ENCODE peak calls at places on chromosome 15, in four cellular contexts. O is stimulated activated effector memory CD8-positive, alpha-beta T cell treated with anti-CD3 and anti-CD28 coated beads, Interleukin-12 subunit alpha, Interleukin-12 subunit beta, amount 100 ng/mL, for 72 hours; M is body of pancreas; U is HS-5. E is an unnamed sample.

GRCh38 chr15:61103026-61103425 is 126.1 kb downstream of the RORA start:
- DNase-seq in O (no peak), M (no peak), U (no peak), E (no peak)

GRCh38 chr15:34106423-34106822 is 4.5 kb downstream of the PGBD4 start:
- DNase-seq in O (no peak), M (no peak), U (no peak), E (no peak)

GRCh38 chr15:40340740-40341400 is at the start of gene CCDC9B:
- DNase-seq in O (no peak), M (peak; percentile 80), U (no peak), E (peak; percentile 92)

GRCh38 chr15:57821826-57822225 is 115.3 kb downstream of the POLR2M start:
- DNase-seq in O (no peak), M (no peak), U (no peak), E (no peak)

GRCh38 chr15:63299981-63300575 is 22.7 kb downstream of the APH1B start:
- DNase-seq in O (no peak), M (no peak), U (no peak), E (no peak)

GRCh38 chr15:101003706-101004105 is 84.5 kb downstream of the LRRK1 start:
- DNase-seq in O (no peak), M (no peak), U (no peak), E (no peak)

GRCh38 chr15:43520138-43520537 is 2.7 kb downstream of the MAP1A start:
- DNase-seq in O (no peak), M (no peak), U (no peak), E (no peak)

GRCh38 chr15:73599934-73600333 is 33.3 kb downstream of the NPTN start:
- DNase-seq in O (no peak), M (no peak), U (peak; percentile 28), E (no peak)

GRCh38 chr15:70763120-70763949 is at the start of gene UACA:
- DNase-seq in O (peak; percentile 49), M (peak; percentile 98), U (peak; percentile 87), E (peak; percentile 92)

GRCh38 chr15:72285927-72286516 is 13.7 kb upstream of the PARP6 start:
- DNase-seq in O (no peak), M (peak; percentile 63), U (no peak), E (peak; percentile 52)

GRCh38 chr15:78726870-78727551 is 84.3 kb downstream of the ADAMTS7 start:
- DNase-seq in O (no peak), M (peak; percentile 28), U (no peak), E (peak; percentile 28)

GRCh38 chr15:36798366-36798765 is 218.9 kb downstream of the CDIN1 start:
- DNase-seq in O (no peak), M (no peak), U (peak; percentile 72), E (no peak)

GRCh38 chr15:62649793-62650420 is 392.6 kb upstream of the TPM1 start:
- DNase-seq in O (no peak), M (no peak), U (no peak), E (no peak)

GRCh38 chr15:27878841-27879240 is 220.3 kb downstream of the OCA2 start:
- DNase-seq in O (no peak), M (no peak), U (no peak), E (no peak)

GRCh38 chr15:80557441-80558234 is 137.5 kb upstream of the ABHD17C start:
- DNase-seq in O (no peak), M (no peak), U (no peak), E (no peak)